ENCODE peak calls at places on chromosome 1, in seven cellular contexts. F is GM13977; W is CD8-positive, alpha-beta memory T cell; E is NCI-H510A treated with DMSO at 0.1 percent for 48 hours; D is Daoy; P is NCI-H1436; O is sciatic nerve. N is an unnamed sample.

GRCh38 chr1:8598783-8599182 is 218.7 kb downstream of the RERE start:
- DNase-seq in F (no peak), W (no peak), D (no peak), E (peak), O (no peak), P (no peak), N (no peak)

GRCh38 chr1:187275985-187276580 is 447.3 kb downstream of the PLA2G4A start:
- DNase-seq in W (no peak), E (no peak), O (no peak), P (no peak), F (no peak), D (no peak), N (no peak)

GRCh38 chr1:51583532-51583931 is 33.4 kb upstream of the OSBPL9 start:
- DNase-seq in F (no peak), O (peak), D (peak), E (no peak), P (no peak), W (no peak), N (no peak)

GRCh38 chr1:51313961-51314777 is 16.2 kb downstream of the TTC39A start:
- DNase-seq in W (no peak), D (peak), P (no peak), F (no peak), O (no peak), E (no peak), N (no peak)

GRCh38 chr1:119482517-119483425 is 24.2 kb upstream of the HSD3B1 start:
- DNase-seq in W (no peak), E (no peak), P (no peak), O (no peak), F (no peak), D (no peak), N (no peak)

GRCh38 chr1:47675721-47676120 is 237.9 kb downstream of the FOXD2 start:
- DNase-seq in E (no peak), F (no peak), W (no peak), P (no peak), D (no peak), O (no peak), N (no peak)

GRCh38 chr1:91582431-91582921 is 81.8 kb downstream of the CDC7 start:
- DNase-seq in D (peak), W (no peak), P (no peak), F (no peak), E (no peak), O (no peak), N (no peak)

GRCh38 chr1:10939654-10940450 is 72.6 kb upstream of the TARDBP start:
- DNase-seq in F (peak), D (peak), O (no peak), P (no peak), E (no peak), W (no peak), N (peak)

GRCh38 chr1:18256318-18257235 is 149.0 kb downstream of the IGSF21 start:
- DNase-seq in F (peak), W (no peak), P (peak), O (peak), E (no peak), D (peak), N (peak)